ENCODE peak calls at places on chromosomes 6 and 20, in seven cellular contexts. A is psoas muscle, K is epithelial cell of esophagus, S is pancreas, H is fibroblast of the aortic adventitia, D is cardiac fibroblast, I is testis. N is an unnamed sample.

GRCh38 chr6:121780325-121781313 is 345.2 kb downstream of the GJA1 start:
- DNase-seq in A (peak), K (peak), S (no peak), H (peak), D (peak), I (peak), N (no peak)

GRCh38 chr6:110392727-110393126 is 22.6 kb downstream of the DDO start:
- DNase-seq in A (no peak), K (no peak), S (no peak), H (no peak), D (no peak), I (no peak), N (no peak)

GRCh38 chr6:51090343-51090742 is 271.7 kb downstream of the TFAP2B start:
- DNase-seq in A (no peak), K (no peak), S (no peak), H (no peak), D (no peak), I (no peak), N (no peak)

GRCh38 chr6:38603966-38604365 is 35.8 kb downstream of the BTBD9 start:
- DNase-seq in A (no peak), K (peak), S (no peak), H (peak), D (peak), I (no peak), N (no peak)

GRCh38 chr6:8230357-8230756 is 128.0 kb upstream of the EEF1E1 start:
- DNase-seq in A (no peak), K (no peak), S (no peak), H (no peak), D (no peak), I (no peak), N (no peak)

GRCh38 chr20:61186771-61187170 is 65.3 kb upstream of the CDH4 start:
- DNase-seq in A (no peak), K (no peak), S (no peak), H (peak), D (peak), I (no peak), N (no peak)

GRCh38 chr6:165231581-165232276 is 77.7 kb downstream of the C6orf118 start:
- DNase-seq in A (no peak), K (peak), S (no peak), H (peak), D (peak), I (peak), N (no peak)

GRCh38 chr6:1538810-1539482 is 70.8 kb upstream of the FOXC1 start:
- DNase-seq in A (peak), K (no peak), S (no peak), H (no peak), D (no peak), I (peak), N (no peak)

GRCh38 chr6:115896538-115897129 is 164.1 kb downstream of the FRK start:
- DNase-seq in A (no peak), K (peak), S (no peak), H (peak), D (peak), I (no peak), N (peak)

GRCh38 chr6:17938885-17939284 is 48.5 kb downstream of the KIF13A start:
- DNase-seq in A (no peak), K (peak), S (no peak), H (peak), D (peak), I (no peak), N (no peak)

GRCh38 chr6:2630362-2630761 is 120.4 kb downstream of the MYLK4 start:
- DNase-seq in A (no peak), K (peak), S (no peak), H (peak), D (peak), I (no peak), N (no peak)

GRCh38 chr20:41413169-41413568 is 46.6 kb upstream of the EMILIN3 start:
- DNase-seq in A (no peak), K (peak), S (no peak), H (no peak), D (no peak), I (no peak), N (no peak)

GRCh38 chr6:46090115-46091079 is 39.4 kb upstream of the ENPP4 start:
- DNase-seq in A (peak), K (peak), S (peak), H (peak), D (peak), I (peak), N (peak)

GRCh38 chr6:131948692-131949614 is 2.2 kb downstream of the CCN2 start:
- DNase-seq in A (peak), K (peak), S (no peak), H (peak), D (peak), I (no peak), N (no peak)

GRCh38 chr6:8731874-8732273 is 296.5 kb upstream of the SLC35B3 start:
- DNase-seq in A (no peak), K (no peak), S (no peak), H (no peak), D (no peak), I (no peak), N (no peak)

GRCh38 chr6:85660181-85660611 is 17.5 kb upstream of the SYNCRIP start:
- DNase-seq in A (peak), K (peak), S (no peak), H (peak), D (peak), I (no peak), N (no peak)

GRCh38 chr6:152461556-152461955 is 175.6 kb downstream of the SYNE1 start:
- DNase-seq in A (no peak), K (peak), S (no peak), H (no peak), D (peak), I (no peak), N (no peak)

GRCh38 chr6:143802833-143803565 is 40.1 kb upstream of the LTV1 start:
- DNase-seq in A (no peak), K (peak), S (no peak), H (peak), D (peak), I (no peak), N (no peak)

GRCh38 chr6:4134841-4135664 is at the start of gene ECI2:
- DNase-seq in A (peak), K (peak), S (peak), H (peak), D (peak), I (no peak), N (peak)

GRCh38 chr6:13935190-13935880 is 10.6 kb downstream of the RNF182 start:
- DNase-seq in A (no peak), K (no peak), S (no peak), H (no peak), D (no peak), I (no peak), N (no peak)

GRCh38 chr6:120871416-120872261 is 462.6 kb downstream of the TBC1D32 start:
- DNase-seq in A (no peak), K (no peak), S (no peak), H (no peak), D (no peak), I (peak), N (no peak)

GRCh38 chr20:38426006-38426405 is 9.1 kb downstream of the SNHG17 start:
- DNase-seq in A (peak), K (peak), S (no peak), H (peak), D (peak), I (no peak), N (no peak)

GRCh38 chr20:43508604-43509040 is 1.1 kb downstream of the L3MBTL1 start:
- DNase-seq in A (no peak), K (no peak), S (no peak), H (no peak), D (peak), I (peak), N (peak)

GRCh38 chr6:35297541-35298481 is at the start of gene DEF6:
- DNase-seq in A (peak), K (peak), S (peak), H (peak), D (peak), I (peak), N (peak)
- TF ChIP-seq CTCF in A (peak), K (peak), S (peak), H (peak), D (peak), I (peak), N (peak)

GRCh38 chr6:109082178-109082577 is 12.5 kb downstream of the SESN1 start:
- DNase-seq in A (no peak), K (peak), S (no peak), H (peak), D (peak), I (no peak), N (no peak)
- TF ChIP-seq CTCF in A (peak), K (peak), S (no peak), H (peak), D (peak), I (no peak), N (no peak)

DNA sequence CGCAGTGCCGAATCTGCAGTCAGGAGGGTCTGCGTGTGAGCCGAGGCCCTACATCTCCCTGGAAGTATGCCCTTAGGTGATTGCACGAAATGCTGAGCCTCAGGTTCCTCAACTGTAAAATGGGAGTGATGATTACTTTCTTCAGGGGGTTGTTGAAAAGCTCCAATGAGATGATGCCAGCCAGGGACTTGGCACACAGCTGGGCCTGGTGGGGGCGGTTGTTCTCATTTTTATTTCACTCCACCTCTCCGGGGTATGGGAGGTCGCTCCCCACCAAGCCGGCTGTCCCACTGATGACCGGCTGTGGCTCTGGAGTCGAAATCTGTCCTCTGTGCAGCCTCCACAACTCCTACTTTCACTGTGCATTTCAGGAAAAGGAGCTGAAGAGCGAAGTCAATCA is 8.1 kb downstream of the PCK1 start:
- DNase-seq in A (no peak), K (no peak), S (no peak), H (no peak), D (no peak), I (no peak), N (no peak)
- TF ChIP-seq CTCF in A (no peak), K (no peak), S (no peak), H (no peak), D (no peak), I (no peak), N (no peak)

GRCh38 chr6:97885230-97885772 is 602.3 kb upstream of the MMS22L start:
- DNase-seq in A (no peak), K (no peak), S (no peak), H (no peak), D (no peak), I (no peak), N (no peak)

GRCh38 chr6:97885844-97886243 is 602.8 kb upstream of the MMS22L start:
- DNase-seq in A (no peak), K (no peak), S (no peak), H (no peak), D (no peak), I (no peak), N (no peak)

DNA sequence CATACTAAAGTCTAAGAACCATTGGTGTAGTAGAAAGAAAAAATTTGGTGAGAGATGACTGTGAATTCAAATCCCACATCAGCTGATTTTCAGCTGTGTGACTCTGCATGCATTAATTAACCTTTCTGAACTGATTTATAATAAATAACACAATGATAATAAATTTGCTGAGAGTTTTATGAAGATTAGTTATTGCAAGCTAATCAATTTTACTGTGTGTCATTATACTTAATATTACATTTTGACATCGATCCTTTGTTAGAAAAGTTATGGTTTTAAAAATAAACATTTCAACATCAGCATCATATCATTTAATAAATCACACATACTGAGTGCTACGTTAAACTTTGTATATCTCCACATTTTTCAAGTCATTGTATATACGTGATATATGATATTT is 599.7 kb upstream of the MMS22L start:
- DNase-seq in A (no peak), K (no peak), S (no peak), H (no peak), D (no peak), I (no peak), N (no peak)
- TF ChIP-seq CTCF in A (no peak), K (no peak), S (no peak), H (no peak), D (no peak), I (no peak), N (no peak)

GRCh38 chr6:148497256-148497655 is 154.6 kb downstream of the SASH1 start:
- DNase-seq in A (no peak), K (no peak), S (no peak), H (peak), D (peak), I (no peak), N (no peak)
- TF ChIP-seq CTCF in A (no peak), K (no peak), S (no peak), H (no peak), D (no peak), I (no peak), N (no peak)

DNA sequence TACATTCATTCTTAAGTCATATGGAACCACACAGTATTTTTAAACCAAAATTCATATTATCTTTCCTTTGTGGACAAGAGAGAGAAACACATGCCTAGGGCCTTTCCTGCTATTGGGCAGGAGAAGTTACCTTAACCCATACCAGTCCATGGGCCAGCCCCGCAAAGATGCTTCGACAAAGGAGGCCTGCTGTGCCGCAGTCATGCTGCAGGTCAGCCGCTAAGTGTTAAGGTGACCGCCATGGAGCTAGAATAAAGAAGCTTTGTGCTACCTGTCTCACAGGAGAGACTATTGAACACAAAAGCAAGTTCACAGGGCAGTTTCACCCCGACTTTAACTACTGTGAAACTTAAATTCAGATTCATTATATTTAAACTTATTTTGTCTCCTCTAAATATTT is 62.3 kb upstream of the TMEM181 start:
- DNase-seq in A (no peak), K (no peak), S (no peak), H (no peak), D (no peak), I (no peak), N (no peak)
- TF ChIP-seq CTCF in A (no peak), K (no peak), S (no peak), H (no peak), D (no peak), I (no peak), N (no peak)

DNA sequence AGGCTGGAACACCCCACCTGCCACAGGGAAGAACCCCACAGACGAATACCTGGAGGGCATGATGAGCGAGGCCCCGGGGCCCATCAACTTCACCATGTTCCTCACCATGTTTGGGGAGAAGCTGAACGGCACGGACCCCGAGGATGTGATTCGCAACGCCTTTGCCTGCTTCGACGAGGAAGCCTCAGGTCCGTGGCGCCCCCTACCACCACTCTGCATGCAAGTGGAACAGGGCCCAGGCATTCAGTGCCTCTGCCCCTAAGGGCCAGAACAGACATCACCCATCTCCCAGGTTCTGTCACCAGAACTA is 6.6 kb downstream of the MYL9 start:
- DNase-seq in A (no peak), K (no peak), S (no peak), H (no peak), D (no peak), I (no peak), N (peak)
- TF ChIP-seq CTCF in A (no peak), K (peak), S (no peak), H (peak), D (peak), I (no peak), N (no peak)